ENCODE peak calls at places on chromosomes 4 and X, in ten cellular contexts. C is neural progenitor cell, I is spleen, R is fibroblast of lung, X is GM23338, O is GM12878, J is heart left ventricle, N is A549, D is mesenchymal stem cell, V is cardiac muscle cell. K is an unnamed sample. For H3K4me1, the result is how much of the 10 kb centered on the place peaks cover.

GRCh38 chrX:22800806-22801205 is 199.0 kb upstream of the DDX53 start:
- DNase-seq in C (no peak), I (no peak), R (peak), X (no peak), O (no peak), J (no peak), N (no peak), D (no peak), V (no peak), K (no peak)

GRCh38 chr4:13515268-13515667 is 29.0 kb downstream of the NKX3-2 start:
- DNase-seq in C (no peak), I (no peak), R (no peak), X (no peak), O (no peak), J (no peak), N (no peak), D (no peak), V (no peak), K (no peak)

GRCh38 chrX:63434665-63435064 is 83.5 kb upstream of the SPIN4 start:
- DNase-seq in C (no peak), I (no peak), R (peak), X (peak), O (no peak), J (no peak), N (no peak), D (peak), V (no peak), K (no peak)

GRCh38 chr4:76526585-76526990 is 91.6 kb downstream of the SHROOM3 start:
- DNase-seq in C (peak), I (no peak), R (peak), X (no peak), O (no peak), J (no peak), N (no peak), D (no peak), V (no peak), K (no peak)

GRCh38 chr4:183348706-183349659 is 26.8 kb upstream of the CLDN24 start:
- DNase-seq in C (no peak), I (peak), R (peak), X (no peak), O (no peak), J (no peak), N (no peak), D (peak), V (peak), K (no peak)

GRCh38 chr4:125432078-125432477 is 117.3 kb downstream of the FAT4 start:
- DNase-seq in C (peak), I (no peak), R (peak), X (peak), O (no peak), J (no peak), N (no peak), D (peak), V (peak), K (no peak)

GRCh38 chr4:145083891-145084640 is 13.9 kb downstream of the ANAPC10 start:
- DNase-seq in C (no peak), I (no peak), R (peak), X (no peak), O (no peak), J (no peak), N (no peak), D (no peak), V (no peak), K (no peak)

GRCh38 chrX:51614353-51614752 is 4.4 kb downstream of the CENPVL3 start:
- DNase-seq in C (peak), I (no peak), R (peak), X (peak), O (no peak), J (no peak), N (peak), D (peak), V (peak), K (no peak)

GRCh38 chr4:38980903-38981676 is 51.1 kb downstream of the TMEM156 start:
- DNase-seq in C (no peak), I (no peak), R (peak), X (no peak), O (peak), J (no peak), N (no peak), D (peak), V (peak), K (no peak)

GRCh38 chrX:100424012-100424411 is 13.9 kb upstream of the PCDH19 start:
- DNase-seq in C (peak), I (no peak), R (no peak), X (peak), O (no peak), J (no peak), N (no peak), D (no peak), V (no peak), K (no peak)

GRCh38 chrX:103782640-103783039 is 6.0 kb downstream of the PLP1 start:
- DNase-seq in C (peak), I (no peak), R (no peak), X (no peak), O (no peak), J (no peak), N (no peak), D (no peak), V (no peak), K (no peak)

GRCh38 chr4:30770049-30770549 is 49.9 kb downstream of the PCDH7 start:
- DNase-seq in C (no peak), I (no peak), R (peak), X (no peak), O (no peak), J (no peak), N (no peak), D (peak), V (peak), K (no peak)

DNA sequence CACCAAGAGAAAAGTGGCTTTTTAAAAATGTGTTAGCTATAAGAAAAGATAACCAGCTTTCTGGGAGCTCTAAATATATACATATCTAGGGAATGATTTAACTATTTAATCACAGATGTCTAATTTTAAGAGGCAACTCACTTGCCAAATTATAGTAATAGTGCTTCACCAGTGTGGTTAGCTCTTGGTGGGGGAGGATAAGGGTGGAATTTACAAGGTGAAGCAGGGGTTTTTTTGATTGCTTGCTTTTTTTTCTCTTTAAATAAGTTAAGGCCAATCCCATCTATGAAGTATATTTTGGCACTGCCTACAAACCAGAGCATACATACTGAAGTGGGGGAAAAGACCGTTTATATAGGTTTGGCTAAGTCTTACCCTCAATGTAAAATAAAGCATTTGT is 547.8 kb upstream of the DIPK2B start:
- DNase-seq in C (no peak), I (no peak), R (peak), X (no peak), O (no peak), J (no peak), N (no peak), D (no peak), V (no peak), K (no peak)
- H3K4me1 ChIP-seq in C (under half), I (under half), R (under half), X (under half), O (under half), J (under half), N (half or more), D (under half), V (under half), K (under half)

DNA sequence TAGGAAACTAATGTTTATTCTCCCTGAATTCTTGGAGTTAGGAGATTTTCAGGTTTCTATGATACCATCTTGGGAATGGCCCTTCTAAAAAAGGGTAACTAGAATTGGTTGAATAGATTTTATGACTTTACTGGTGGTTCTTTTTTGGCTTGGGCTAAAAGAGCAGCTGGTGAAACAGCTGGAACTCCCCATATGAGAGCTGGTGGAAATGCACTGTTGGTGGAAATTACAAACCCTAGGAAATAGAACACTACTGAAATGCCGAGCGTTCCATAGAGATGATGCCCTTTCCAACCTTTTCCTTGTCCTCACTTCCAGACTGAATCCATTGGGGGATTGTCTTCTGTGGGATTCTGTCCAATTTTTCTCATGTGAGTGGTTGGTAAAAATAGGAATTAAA is 139.5 kb downstream of the STIM2 start:
- DNase-seq in C (no peak), I (no peak), R (no peak), X (no peak), O (no peak), J (no peak), N (no peak), D (no peak), V (no peak), K (no peak)
- H3K4me1 ChIP-seq in C (under half), I (under half), R (under half), X (under half), O (under half), J (under half), N (under half), D (under half), V (under half), K (under half)

GRCh38 chr4:55609393-55609821 is 17.4 kb upstream of the PDCL2 start:
- DNase-seq in C (peak), I (no peak), R (peak), X (no peak), O (no peak), J (no peak), N (no peak), D (no peak), V (peak), K (no peak)
- H3K4me1 ChIP-seq in C (under half), I (under half), R (under half), X (under half), O (under half), J (under half), N (under half), D (under half), V (under half), K (under half)

GRCh38 chrX:56797966-56798711 is 69.1 kb downstream of the NBDY start:
- DNase-seq in C (no peak), I (peak), R (peak), X (no peak), O (no peak), J (no peak), N (no peak), D (no peak), V (peak), K (no peak)

GRCh38 chrX:56798866-56799864 is 70.1 kb downstream of the NBDY start:
- DNase-seq in C (peak), I (peak), R (no peak), X (no peak), O (no peak), J (no peak), N (no peak), D (no peak), V (no peak), K (no peak)

GRCh38 chrX:56795309-56795868 is 66.3 kb downstream of the NBDY start:
- DNase-seq in C (no peak), I (no peak), R (no peak), X (no peak), O (no peak), J (no peak), N (no peak), D (no peak), V (no peak), K (no peak)

GRCh38 chrX:56794831-56795230 is 65.8 kb downstream of the NBDY start:
- DNase-seq in C (no peak), I (no peak), R (no peak), X (no peak), O (no peak), J (no peak), N (no peak), D (no peak), V (no peak), K (no peak)

GRCh38 chrX:56796641-56797395 is 67.8 kb downstream of the NBDY start:
- DNase-seq in C (no peak), I (no peak), R (no peak), X (no peak), O (no peak), J (no peak), N (no peak), D (no peak), V (no peak), K (no peak)
- H3K4me1 ChIP-seq in C (under half), I (under half), R (under half), X (under half), O (under half), J (under half), N (under half), D (under half), V (under half), K (under half)